ENCODE peak calls at places on chromosomes 7 and 10, in nine cellular contexts. C is cardiac muscle cell; I is breast epithelium; G is CD8-positive, alpha-beta memory T cell; U is MM.1S; A is GM23248; T is naive thymus-derived CD4-positive, alpha-beta T cell; H is effector memory CD4-positive, alpha-beta T cell; N is CD8-positive, alpha-beta T cell. J is an unnamed sample. For H3K27me3 and H3K9me3, the result is how much of the 10 kb centered on the place peaks cover.

GRCh38 chr10:129853236-129853946 is 110.7 kb downstream of the EBF3 start:
- DNase-seq in C (peak), I (no peak), G (no peak), U (no peak), A (peak), T (no peak), H (no peak), N (no peak), J (no peak)

GRCh38 chr7:134174797-134175261 is 47.7 kb downstream of the LRGUK start:
- DNase-seq in C (peak), I (no peak), G (no peak), U (peak), A (peak), T (no peak), H (no peak), N (no peak), J (no peak)

GRCh38 chr10:60846173-60846572 is 67.9 kb downstream of the CDK1 start:
- DNase-seq in C (peak), I (no peak), G (no peak), U (no peak), A (peak), T (no peak), H (no peak), N (no peak), J (no peak)

GRCh38 chr7:2864204-2864985 is 20.3 kb upstream of the GNA12 start:
- DNase-seq in C (no peak), I (no peak), G (no peak), U (no peak), A (peak), T (no peak), H (no peak), N (no peak), J (no peak)

GRCh38 chr7:24102988-24103387 is 181.0 kb upstream of the NPY start:
- DNase-seq in C (no peak), I (no peak), G (no peak), U (no peak), A (no peak), T (no peak), H (no peak), N (no peak), J (no peak)

GRCh38 chr10:43209064-43209455 is 57.8 kb downstream of the RASGEF1A start:
- DNase-seq in C (no peak), I (peak), G (peak), U (no peak), A (no peak), T (no peak), H (no peak), N (no peak), J (no peak)

GRCh38 chr10:119341236-119342016 is 134.1 kb downstream of the GRK5 start:
- DNase-seq in C (peak), I (no peak), G (peak), U (no peak), A (peak), T (no peak), H (no peak), N (peak), J (no peak)

GRCh38 chr10:117223413-117224035 is 17.4 kb upstream of the SLC18A2 start:
- DNase-seq in C (no peak), I (no peak), G (no peak), U (no peak), A (no peak), T (no peak), H (no peak), N (no peak), J (no peak)

GRCh38 chr7:140342732-140343514 is 55.4 kb downstream of the SLC37A3 start:
- DNase-seq in C (peak), I (no peak), G (no peak), U (no peak), A (peak), T (no peak), H (no peak), N (no peak), J (peak)

GRCh38 chr7:11830004-11830403 is 2.0 kb downstream of the THSD7A start:
- DNase-seq in C (no peak), I (no peak), G (no peak), U (no peak), A (no peak), T (no peak), H (no peak), N (no peak), J (no peak)
- H3K27me3 ChIP-seq in C (under half), I (under half), G (under half), U (under half), A (under half), T (under half), H (under half), N (under half), J (under half)

DNA sequence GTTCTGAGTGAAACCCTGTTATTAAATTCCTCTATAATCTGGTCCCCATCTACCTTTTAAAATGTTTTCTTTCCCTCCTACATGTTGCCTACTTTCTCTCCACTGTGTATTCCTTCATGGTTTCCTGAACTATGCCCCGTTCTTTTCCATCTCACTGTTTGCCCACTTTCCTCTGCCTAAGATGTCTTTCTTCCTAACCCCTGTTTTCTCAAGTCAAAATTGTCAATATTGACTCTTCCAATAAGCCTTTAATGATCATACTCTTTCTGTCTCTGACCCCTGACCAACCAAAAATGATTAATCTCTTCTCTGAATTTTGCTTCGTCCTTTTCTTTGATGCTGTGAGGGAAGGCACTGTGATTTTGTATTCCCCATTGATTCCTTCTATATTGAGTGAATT is 30.6 kb upstream of the OIT3 start:
- DNase-seq in C (no peak), I (no peak), G (no peak), U (no peak), A (no peak), T (no peak), H (no peak), N (no peak), J (no peak)
- H3K4me3 ChIP-seq in C (no peak), I (no peak), G (no peak), U (no peak), A (no peak), T (no peak), H (no peak), N (no peak), J (no peak)

GRCh38 chr10:31757831-31758230 is 170.8 kb downstream of the ARHGAP12 start:
- DNase-seq in C (no peak), I (no peak), G (no peak), U (no peak), A (peak), T (no peak), H (no peak), N (no peak), J (no peak)

GRCh38 chr10:31753681-31754080 is 174.9 kb downstream of the ARHGAP12 start:
- DNase-seq in C (no peak), I (no peak), G (no peak), U (no peak), A (no peak), T (no peak), H (no peak), N (no peak), J (no peak)

GRCh38 chr10:31756131-31757119 is 172.2 kb downstream of the ARHGAP12 start:
- DNase-seq in C (no peak), I (no peak), G (no peak), U (no peak), A (no peak), T (no peak), H (no peak), N (no peak), J (no peak)

GRCh38 chr10:31757374-31757773 is 171.3 kb downstream of the ARHGAP12 start:
- DNase-seq in C (no peak), I (no peak), G (peak), U (no peak), A (peak), T (peak), H (no peak), N (no peak), J (no peak)

DNA sequence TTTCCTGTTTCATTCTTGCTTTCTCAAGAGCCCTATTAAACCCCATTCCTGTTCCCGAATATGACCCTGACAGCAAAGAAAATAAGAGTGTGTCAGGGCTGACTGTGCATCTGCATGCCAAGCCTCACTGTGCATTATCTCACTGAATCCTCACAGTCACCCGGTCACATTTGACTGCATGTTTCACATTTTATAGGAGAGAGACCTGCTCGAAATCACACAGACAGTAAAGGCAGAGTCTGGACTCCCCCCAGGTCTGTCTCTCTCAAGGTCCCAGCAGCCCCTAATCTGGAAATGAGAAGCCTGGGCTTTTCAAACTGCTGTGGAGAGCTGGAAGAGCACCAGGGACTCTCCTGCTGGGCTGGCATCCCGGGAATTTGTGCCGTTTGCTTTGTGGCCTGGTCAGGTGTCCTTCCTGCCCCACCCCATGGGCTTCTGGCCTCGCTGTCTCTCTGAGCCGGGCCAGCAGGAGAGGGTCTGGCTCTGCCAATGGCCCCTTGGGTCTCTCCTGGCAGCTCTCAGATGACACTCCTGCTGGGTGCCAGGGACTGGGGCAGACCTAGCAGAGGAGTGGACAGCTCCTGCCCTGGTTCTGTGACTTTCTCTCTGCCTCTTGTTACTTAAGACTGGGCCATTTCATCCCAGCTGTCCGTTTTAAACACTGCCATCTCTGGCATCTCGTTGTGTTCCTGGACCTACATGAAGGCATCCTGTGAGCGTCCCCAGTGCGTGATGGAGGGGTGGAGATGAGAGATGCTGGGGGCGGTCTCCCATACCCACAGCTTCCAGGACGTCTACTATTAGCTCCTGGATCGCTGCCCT is 173.6 kb downstream of the ARHGAP12 start:
- DNase-seq in C (no peak), I (no peak), G (no peak), U (no peak), A (peak), T (no peak), H (no peak), N (no peak), J (no peak)
- H3K9me3 ChIP-seq in C (under half), I (under half), G (under half), U (under half), A (under half), T (under half), H (under half), N (under half), J (under half)

GRCh38 chr10:99520804-99521473 is 11.8 kb upstream of the NKX2-3 start:
- DNase-seq in C (no peak), I (no peak), G (no peak), U (no peak), A (no peak), T (no peak), H (no peak), N (no peak), J (no peak)

GRCh38 chr10:99521474-99522077 is 11.2 kb upstream of the NKX2-3 start:
- DNase-seq in C (no peak), I (no peak), G (no peak), U (no peak), A (no peak), T (no peak), H (no peak), N (no peak), J (no peak)

GRCh38 chr10:99523251-99523773 is 9.4 kb upstream of the NKX2-3 start:
- DNase-seq in C (no peak), I (no peak), G (no peak), U (no peak), A (no peak), T (no peak), H (no peak), N (no peak), J (peak)

GRCh38 chr10:99522511-99523250 is 10.1 kb upstream of the NKX2-3 start:
- DNase-seq in C (no peak), I (no peak), G (no peak), U (no peak), A (no peak), T (no peak), H (no peak), N (no peak), J (no peak)

GRCh38 chr10:99522078-99522479 is 10.7 kb upstream of the NKX2-3 start:
- DNase-seq in C (no peak), I (no peak), G (no peak), U (no peak), A (no peak), T (no peak), H (no peak), N (no peak), J (no peak)
- H3K27me3 ChIP-seq in C (half or more), I (under half), G (under half), U (under half), A (half or more), T (under half), H (under half), N (under half), J (under half)

GRCh38 chr7:27137603-27138410 is 5.7 kb downstream of the HOXA5 start:
- DNase-seq in C (no peak), I (no peak), G (no peak), U (no peak), A (no peak), T (no peak), H (no peak), N (no peak), J (no peak)
- H3K4me3 ChIP-seq in C (no peak), I (peak), G (no peak), U (no peak), A (no peak), T (no peak), H (no peak), N (no peak), J (no peak)

J was measured in HAP-1.